ENCODE peak calls at places on chromosome 17, in eight cellular contexts. A is ureter; C is AG04450; X is NCI-H1694; R is osteocyte; S is memory B cell; V is stimulated activated CD4-positive, alpha-beta T cell treated with anti-CD3 and anti-CD28 coated beads, Interleukin-2, amount 100 ng/mL, for 24 hours; P is anterior cingulate cortex. J is an unnamed sample.

GRCh38 chr17:41724476-41725030 is 9.9 kb downstream of the HAP1 start:
- DNase-seq in A (no peak), V (no peak), S (no peak), P (no peak), R (no peak), C (no peak), X (no peak), J (no peak)

GRCh38 chr17:34720760-34721159 is 141.4 kb downstream of the TMEM132E start:
- DNase-seq in V (no peak), S (no peak), C (no peak), X (no peak), R (no peak), P (no peak), A (no peak), J (no peak)

GRCh38 chr17:7651097-7651958 is 602 bp downstream of the ATP1B2 start:
- DNase-seq in C (no peak), A (no peak), R (no peak), S (no peak), P (peak), X (no peak), V (no peak), J (no peak)

GRCh38 chr17:17269926-17270773 is 10.9 kb downstream of the COPS3 start:
- DNase-seq in A (no peak), S (no peak), P (no peak), C (no peak), V (peak), R (no peak), X (no peak), J (no peak)

GRCh38 chr17:48909796-48910195 is 1.6 kb downstream of the UBE2Z start:
- DNase-seq in R (no peak), C (no peak), P (no peak), X (no peak), S (no peak), A (no peak), V (no peak), J (no peak)

GRCh38 chr17:45096926-45097325 is 35.4 kb downstream of the PLCD3 start:
- DNase-seq in S (no peak), R (no peak), P (no peak), X (no peak), V (no peak), C (no peak), A (no peak), J (no peak)

GRCh38 chr17:12637015-12637414 is 28.7 kb upstream of the MYOCD start:
- DNase-seq in X (no peak), C (peak), R (no peak), V (no peak), P (peak), S (no peak), A (no peak), J (no peak)

GRCh38 chr17:13725286-13725990 is 123.7 kb upstream of the HS3ST3A1 start:
- DNase-seq in S (no peak), R (no peak), X (no peak), A (no peak), P (no peak), V (no peak), C (no peak), J (no peak)

GRCh38 chr17:4513113-4514032 is 14.7 kb downstream of the SPNS2 start:
- DNase-seq in P (no peak), S (no peak), R (no peak), C (no peak), X (no peak), V (no peak), A (no peak), J (no peak)

GRCh38 chr17:5272313-5272712 is 9.8 kb upstream of the RABEP1 start:
- DNase-seq in V (peak), R (no peak), X (no peak), C (no peak), P (no peak), A (no peak), S (no peak), J (no peak)

GRCh38 chr17:80348551-80349436 is 66.2 kb upstream of the ENDOV start:
- DNase-seq in X (no peak), V (no peak), R (no peak), P (no peak), A (no peak), S (no peak), C (no peak), J (no peak)

GRCh38 chr17:75077490-75078096 is 10.2 kb upstream of the SLC16A5 start:
- DNase-seq in A (peak), S (peak), P (peak), V (peak), C (no peak), R (no peak), X (no peak), J (peak)

GRCh38 chr17:41483991-41484826 is 3.3 kb upstream of the KRT35 start:
- DNase-seq in S (no peak), X (no peak), C (no peak), A (no peak), V (no peak), R (no peak), P (no peak), J (no peak)

GRCh38 chr17:34771891-34772290 is 189.4 kb downstream of the CCT6B start:
- DNase-seq in P (no peak), S (no peak), C (no peak), V (no peak), X (peak), R (no peak), A (no peak), J (no peak)

GRCh38 chr17:40596261-40596919 is 31.1 kb upstream of the CCR7 start:
- DNase-seq in P (no peak), X (no peak), R (no peak), A (no peak), S (peak), C (no peak), V (no peak), J (no peak)

GRCh38 chr17:1966274-1967086 is 58.7 kb downstream of the RTN4RL1 start:
- DNase-seq in S (no peak), P (no peak), X (no peak), V (no peak), C (no peak), A (no peak), R (no peak), J (no peak)

GRCh38 chr17:50219939-50220465 is 18.6 kb upstream of the COL1A1 start:
- DNase-seq in P (no peak), S (no peak), A (no peak), X (no peak), V (no peak), C (no peak), R (peak), J (no peak)

GRCh38 chr17:38898291-38898679 is 27.1 kb upstream of the LASP1NB start:
- DNase-seq in P (no peak), V (peak), X (no peak), C (no peak), R (no peak), A (no peak), S (no peak), J (no peak)

GRCh38 chr17:1730345-1731193 is 6.1 kb downstream of the WDR81 start:
- DNase-seq in P (no peak), A (peak), S (no peak), V (no peak), R (peak), C (no peak), X (no peak), J (peak)

GRCh38 chr17:81926451-81927144 is 937 bp downstream of the MAFG start:
- DNase-seq in V (peak), P (peak), X (no peak), C (peak), S (peak), R (no peak), A (peak), J (no peak)

GRCh38 chr17:222172-222571 is 40.7 kb upstream of the DOC2B start:
- DNase-seq in P (peak), C (no peak), X (no peak), A (no peak), S (no peak), V (no peak), R (no peak), J (no peak)

GRCh38 chr17:58082870-58083490 is at the start of gene DYNLL2:
- DNase-seq in X (peak), R (peak), V (peak), P (peak), A (peak), S (peak), C (peak), J (peak)

GRCh38 chr17:77205396-77206124 is 64.8 kb downstream of the SEC14L1 start:
- DNase-seq in C (no peak), A (no peak), X (no peak), V (no peak), P (no peak), S (no peak), R (no peak), J (no peak)

GRCh38 chr17:13589658-13590057 is 12.1 kb downstream of the HS3ST3A1 start:
- DNase-seq in A (no peak), P (no peak), X (no peak), S (no peak), C (no peak), V (no peak), R (no peak), J (no peak)

GRCh38 chr17:32846143-32846542 is 30.8 kb downstream of the MYO1D start:
- DNase-seq in X (no peak), C (no peak), A (no peak), S (no peak), R (no peak), P (no peak), V (no peak), J (no peak)

GRCh38 chr17:46013127-46013501 is 14.1 kb downstream of the STH start:
- DNase-seq in V (no peak), X (no peak), A (no peak), P (no peak), S (no peak), R (no peak), C (no peak), J (no peak)

GRCh38 chr17:67469208-67469980 is 92.3 kb downstream of the PITPNC1 start:
- DNase-seq in C (no peak), X (no peak), V (peak), P (peak), S (no peak), A (no peak), R (no peak), J (peak)

GRCh38 chr17:63571632-63572310 is 21.5 kb downstream of the DCAF7 start:
- DNase-seq in X (no peak), V (no peak), A (no peak), S (no peak), C (peak), P (no peak), R (no peak), J (no peak)

GRCh38 chr17:61556224-61557188 is 34.5 kb downstream of the NACA2 start:
- DNase-seq in V (no peak), C (no peak), X (no peak), S (no peak), R (no peak), A (no peak), P (no peak), J (no peak)

GRCh38 chr17:2343421-2343820 is 6.1 kb downstream of the SGSM2 start:
- DNase-seq in C (no peak), V (peak), P (no peak), R (no peak), X (no peak), S (no peak), A (no peak), J (no peak)

GRCh38 chr17:47694818-47695663 is 1.1 kb downstream of the TBKBP1 start:
- DNase-seq in S (no peak), R (no peak), A (peak), X (no peak), C (no peak), V (peak), P (peak), J (peak)

GRCh38 chr17:76940738-76941350 is 72.6 kb downstream of the MGAT5B start:
- DNase-seq in C (no peak), R (no peak), A (no peak), V (no peak), P (no peak), X (peak), S (no peak), J (no peak)